ENCODE peak calls at places on chromosomes 11 and 22, in five cellular contexts. R, H, V, B and X are unnamed samples.

GRCh38 chr11:111135101-111135500 is 110.4 kb upstream of the POU2AF2 start:
- DNase-seq in R (no peak), H (no peak), V (no peak), B (no peak), X (no peak)

GRCh38 chr22:38655532-38656255 is 498 bp downstream of the FAM227A start:
- DNase-seq in R (peak; percentile 9), H (peak; percentile 5), V (peak; percentile 36), B (peak; percentile 49), X (no peak)

GRCh38 chr11:61092908-61093763 is 9.2 kb upstream of the CD5 start:
- DNase-seq in R (no peak), H (no peak), V (no peak), B (no peak), X (no peak)

GRCh38 chr22:24414984-24415945 is 12.1 kb upstream of the ADORA2A start:
- DNase-seq in R (peak; percentile 53), H (no peak), V (no peak), B (no peak), X (no peak)

GRCh38 chr11:105937331-105937730 is 84.7 kb downstream of the MSANTD4 start:
- DNase-seq in R (peak; percentile 67), H (no peak), V (peak; percentile 9), B (peak; percentile 77), X (no peak)

GRCh38 chr11:18491924-18492323 is 34.8 kb downstream of the TSG101 start:
- DNase-seq in R (peak; percentile 38), H (no peak), V (no peak), B (no peak), X (no peak)

GRCh38 chr22:32804036-32804435 is 2.5 kb downstream of the TIMP3 start:
- DNase-seq in R (peak; percentile 71), H (no peak), V (peak; percentile 28), B (no peak), X (no peak)

GRCh38 chr11:44904261-44905080 is 46.2 kb downstream of the TP53I11 start:
- DNase-seq in R (no peak), H (no peak), V (no peak), B (no peak), X (no peak)

GRCh38 chr22:20392983-20393704 is 807 bp upstream of the ZNF74 start:
- DNase-seq in R (no peak), H (no peak), V (no peak), B (no peak), X (no peak)
- H4K8ac ChIP-seq in R (peak overlapping the region; percentile 98), H (peak overlapping the region; percentile 76), V (peak overlapping the region; percentile 99), B (peak overlapping the region; percentile 100), X (peak overlapping the region; percentile 92)

DNA sequence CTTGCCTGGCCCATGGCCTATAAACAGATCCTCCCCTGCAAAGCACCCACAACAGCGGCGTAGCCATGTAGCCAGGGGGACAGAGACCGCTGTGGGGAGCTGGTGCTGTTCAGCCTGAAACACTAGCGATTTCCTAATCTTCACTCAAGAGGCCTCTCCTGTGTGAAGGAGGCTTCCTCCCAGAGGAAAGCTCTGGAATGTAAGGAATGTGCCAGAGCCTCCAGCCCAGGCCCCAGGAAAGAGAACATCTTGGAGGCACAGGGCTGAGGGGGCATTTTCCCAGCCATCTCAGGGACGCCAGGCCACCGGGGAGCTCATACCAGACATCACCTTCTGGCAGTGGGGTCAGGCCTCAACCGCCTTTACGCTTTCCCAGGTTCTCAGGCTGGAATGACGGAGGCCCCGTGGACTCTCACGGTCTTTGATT is 24.0 kb downstream of the MIAT start:
- DNase-seq in R (peak; percentile 67), H (no peak), V (no peak), B (peak; percentile 87), X (peak; percentile 62)
- H4K91ac ChIP-seq in R (peak overlapping the region; percentile 83), H (peak overlapping the region; percentile 54), V (peak overlapping the region; percentile 53), B (peak overlapping the region; percentile 60), X (no peak overlapping the region)

GRCh38 chr11:704799-705645 is 1.0 kb upstream of the EPS8L2 start:
- DNase-seq in R (no peak), H (no peak), V (peak; percentile 72), B (no peak), X (no peak)
- H3K4me3 ChIP-seq in R (peak overlapping the region; percentile 53), H (no peak overlapping the region), V (peak overlapping the region; percentile 25), B (peak overlapping the region; percentile 73), X (no peak overlapping the region)

GRCh38 chr11:100687032-100687629 is at the start of gene ARHGAP42:
- DNase-seq in R (peak; percentile 48), H (peak; percentile 78), V (peak; percentile 55), B (peak; percentile 74), X (peak; percentile 46)
- H4K8ac ChIP-seq in R (no peak within 1 kb of the TSS), H (peak within 1 kb of the TSS; percentile 86), V (peak within 1 kb of the TSS; percentile 96), B (peak within 1 kb of the TSS; percentile 84), X (no peak within 1 kb of the TSS)

GRCh38 chr11:116888884-116889549 is 51.6 kb upstream of the APOA1 start:
- DNase-seq in R (no peak), H (no peak), V (no peak), B (no peak), X (no peak)

GRCh38 chr11:116890607-116891006 is 53.2 kb upstream of the APOA1 start:
- DNase-seq in R (no peak), H (no peak), V (no peak), B (no peak), X (no peak)

GRCh38 chr11:116891746-116892145 is 54.3 kb upstream of the APOA1 start:
- DNase-seq in R (no peak), H (no peak), V (no peak), B (no peak), X (no peak)

GRCh38 chr11:116887909-116888556 is 50.6 kb upstream of the APOA1 start:
- DNase-seq in R (peak; percentile 71), H (no peak), V (peak; percentile 53), B (peak; percentile 14), X (no peak)

DNA sequence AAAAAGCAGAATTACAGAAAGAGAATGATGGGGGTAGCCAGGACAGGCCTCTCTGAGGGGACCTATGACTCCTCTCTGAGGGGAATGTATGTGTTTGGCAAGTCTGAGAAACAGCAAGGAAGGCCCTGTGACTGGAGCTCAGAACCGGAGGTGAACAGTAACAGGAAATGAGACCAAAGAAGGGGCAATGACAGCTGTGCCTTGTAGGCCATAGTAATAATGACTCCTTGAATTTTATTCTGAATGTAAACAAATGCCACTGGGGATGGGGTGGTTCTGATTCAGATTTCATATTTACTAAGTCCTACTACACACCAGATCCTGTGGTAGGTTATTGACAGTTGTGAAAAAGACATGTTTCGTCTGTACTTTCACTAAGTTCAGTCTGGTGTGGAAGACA is 52.8 kb upstream of the APOA1 start:
- DNase-seq in R (peak; percentile 60), H (no peak), V (no peak), B (peak; percentile 27), X (no peak)
- H4K91ac ChIP-seq in R (no peak overlapping the region), H (no peak overlapping the region), V (no peak overlapping the region), B (no peak overlapping the region), X (no peak overlapping the region)

GRCh38 chr22:23182289-23183106 is 2.2 kb downstream of the BCR start:
- DNase-seq in R (peak; percentile 19), H (no peak), V (peak; percentile 46), B (peak; percentile 37), X (no peak)

GRCh38 chr22:23183107-23183698 is 2.9 kb downstream of the BCR start:
- DNase-seq in R (peak; percentile 66), H (peak; percentile 39), V (peak; percentile 68), B (peak; percentile 55), X (peak; percentile 74)

GRCh38 chr22:23187201-23187600 is 6.9 kb downstream of the BCR start:
- DNase-seq in R (no peak), H (no peak), V (no peak), B (no peak), X (no peak)

GRCh38 chr22:23184100-23184763 is 3.9 kb downstream of the BCR start:
- DNase-seq in R (no peak), H (no peak), V (no peak), B (no peak), X (no peak)

DNA sequence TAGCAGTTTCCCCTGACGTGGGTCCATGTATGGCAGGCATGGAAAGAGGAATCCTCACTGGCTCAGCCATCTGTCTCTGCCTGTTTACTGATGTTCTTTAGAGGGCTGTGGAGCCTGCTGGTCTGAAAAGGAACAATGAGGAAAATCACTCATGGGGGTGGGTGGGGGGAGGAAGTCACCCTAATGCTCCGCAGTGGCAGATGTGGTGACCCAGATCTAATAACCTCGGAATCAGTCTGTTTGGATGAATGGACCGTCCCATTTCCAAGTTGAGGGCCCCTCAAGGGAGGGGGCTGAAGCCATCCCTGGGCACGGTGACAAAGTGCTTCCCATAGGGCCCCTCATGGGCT is 4.4 kb downstream of the BCR start:
- DNase-seq in R (no peak), H (no peak), V (no peak), B (no peak), X (no peak)
- H3K4me3 ChIP-seq in R (no peak overlapping the region), H (no peak overlapping the region), V (no peak overlapping the region), B (no peak overlapping the region), X (no peak overlapping the region)

DNA sequence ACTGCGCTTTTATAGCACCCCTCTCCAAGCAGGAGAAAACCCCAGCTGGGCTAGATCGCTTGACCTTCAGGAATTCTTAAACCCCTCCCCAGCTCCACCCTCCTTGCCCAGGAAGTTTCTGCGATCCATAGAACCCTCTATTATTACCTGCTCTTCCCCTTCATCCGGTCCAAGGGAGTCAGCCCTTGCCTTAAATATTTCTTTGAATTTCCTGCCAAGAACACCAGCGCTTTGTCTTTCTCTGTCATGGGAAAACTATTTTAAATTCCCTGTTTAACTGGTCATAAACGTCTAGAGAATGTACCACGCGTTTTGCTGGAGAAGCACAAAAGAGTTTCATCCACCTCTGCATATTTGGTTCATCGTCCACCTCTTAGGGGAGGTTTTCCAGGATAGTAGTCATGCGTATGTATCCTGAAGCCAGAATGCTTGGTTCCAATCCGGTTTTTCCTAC is 522 bp upstream of the TRAF6 start:
- DNase-seq in R (peak; percentile 32), H (no peak), V (peak; percentile 87), B (no peak), X (no peak)
- H4K8ac ChIP-seq in R (peak overlapping the region; percentile 78), H (no peak overlapping the region), V (peak overlapping the region; percentile 95), B (peak overlapping the region; percentile 82), X (no peak overlapping the region)

DNA sequence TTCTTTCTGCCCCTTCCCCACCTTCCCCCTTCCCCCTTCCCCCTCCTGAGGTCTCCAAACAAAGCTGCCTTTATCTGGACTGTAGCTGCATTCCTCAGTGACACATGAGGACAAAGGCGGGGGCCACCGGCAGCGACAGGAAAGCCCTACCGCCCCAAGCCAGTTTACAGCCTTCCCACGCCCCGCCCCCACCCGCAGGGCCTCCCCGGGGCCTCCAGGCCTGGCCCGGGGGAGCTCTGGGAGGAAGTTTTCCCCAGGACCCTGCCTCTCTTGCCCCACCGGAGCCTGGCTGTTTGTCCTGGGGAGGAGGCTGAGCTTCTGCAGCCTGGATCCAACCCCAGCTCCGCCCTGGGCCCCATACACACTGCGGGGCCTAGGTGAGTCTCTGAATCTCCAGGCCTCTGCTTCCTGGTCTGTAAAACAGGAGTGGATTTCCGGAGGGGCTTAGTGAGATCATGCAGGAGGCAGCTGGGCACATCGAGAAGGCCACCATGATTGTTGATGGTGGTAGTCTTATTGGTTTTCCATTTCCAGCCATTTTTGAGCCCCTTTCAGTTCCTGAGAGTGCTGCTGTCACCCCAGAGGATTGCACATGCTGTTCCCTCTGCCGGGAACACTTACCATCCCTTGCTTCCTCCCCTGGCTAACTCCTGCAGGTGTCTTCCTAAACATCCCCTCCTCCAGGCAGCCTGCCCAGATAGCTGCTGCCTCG is 130.7 kb downstream of the MN1 start:
- DNase-seq in R (no peak), H (peak; percentile 47), V (no peak), B (peak; percentile 42), X (peak; percentile 90)
- H4K91ac ChIP-seq in R (no peak overlapping the region), H (peak overlapping the region; percentile 6), V (peak overlapping the region; percentile 56), B (peak overlapping the region; percentile 85), X (peak overlapping the region; percentile 97)